ENCODE peak calls at places on chromosomes 11 and 22, in six cellular contexts. V is C1 segment of cervical spinal cord, U is H9, K is A549, R is PC-3, J is left cardiac atrium. P is an unnamed sample.

GRCh38 chr11:5324197-5324596 is at the start of gene OR51B2:
- DNase-seq in V (no peak), U (no peak), K (no peak), R (no peak), J (no peak), P (no peak)

GRCh38 chr11:131652231-131652630 is 281.8 kb downstream of the NTM start:
- DNase-seq in V (no peak), U (no peak), K (no peak), R (no peak), J (no peak), P (no peak)

GRCh38 chr11:62104816-62105610 is 18.8 kb upstream of the INCENP start:
- DNase-seq in V (no peak), U (no peak), K (no peak), R (no peak), J (no peak), P (peak)

GRCh38 chr11:3092603-3093141 is 35.4 kb upstream of the CARS1 start:
- DNase-seq in V (no peak), U (no peak), K (no peak), R (no peak), J (no peak), P (no peak)

GRCh38 chr11:129190087-129190486 is 2.0 kb downstream of the ARHGAP32 start:
- DNase-seq in V (no peak), U (no peak), K (peak), R (peak), J (no peak), P (no peak)

GRCh38 chr11:116852261-116853125 is 15.1 kb upstream of the APOA1 start:
- DNase-seq in V (no peak), U (no peak), K (no peak), R (peak), J (no peak), P (no peak)

GRCh38 chr11:17036666-17037658 is 22.7 kb upstream of the PLEKHA7 start:
- DNase-seq in V (no peak), U (peak), K (no peak), R (peak), J (no peak), P (no peak)

GRCh38 chr11:69818243-69819108 is 740 bp downstream of the FGF3 start:
- DNase-seq in V (no peak), U (no peak), K (no peak), R (no peak), J (no peak), P (no peak)

GRCh38 chr11:985435-985834 is 51.1 kb downstream of the MUC6 start:
- DNase-seq in V (no peak), U (no peak), K (no peak), R (no peak), J (no peak), P (no peak)

GRCh38 chr11:6667733-6668374 is 12.2 kb upstream of the DCHS1 start:
- DNase-seq in V (no peak), U (no peak), K (no peak), R (peak), J (no peak), P (no peak)

GRCh38 chr11:94629741-94630140 is 62.6 kb downstream of the PIWIL4 start:
- DNase-seq in V (no peak), U (no peak), K (no peak), R (peak), J (no peak), P (no peak)

GRCh38 chr11:6414874-6415328 is 4.0 kb downstream of the APBB1 start:
- DNase-seq in V (no peak), U (no peak), K (no peak), R (no peak), J (no peak), P (no peak)

GRCh38 chr11:16897460-16898061 is 116.7 kb downstream of the PLEKHA7 start:
- DNase-seq in V (no peak), U (peak), K (no peak), R (no peak), J (no peak), P (no peak)

GRCh38 chr11:70105755-70106571 is 27.8 kb downstream of the ANO1 start:
- DNase-seq in V (no peak), U (no peak), K (no peak), R (no peak), J (no peak), P (peak)

GRCh38 chr11:71206186-71206585 is 46.2 kb downstream of the SHANK2 start:
- DNase-seq in V (no peak), U (no peak), K (no peak), R (no peak), J (no peak), P (no peak)

GRCh38 chr11:117663826-117664225 is 133.2 kb downstream of the DSCAML1 start:
- DNase-seq in V (peak), U (no peak), K (no peak), R (no peak), J (no peak), P (no peak)

GRCh38 chr11:72239296-72239848 is 4.6 kb downstream of the PHOX2A start:
- DNase-seq in V (no peak), U (peak), K (no peak), R (peak), J (peak), P (peak)

GRCh38 chr11:40998888-40999287 is 460.6 kb downstream of the LRRC4C start:
- DNase-seq in V (no peak), U (no peak), K (no peak), R (no peak), J (no peak), P (no peak)

GRCh38 chr11:19739872-19740271 is 27.2 kb downstream of the NAV2 start:
- DNase-seq in V (no peak), U (peak), K (no peak), R (no peak), J (no peak), P (no peak)

GRCh38 chr11:84800755-84801346 is 826.3 kb downstream of the DLG2 start:
- DNase-seq in V (no peak), U (no peak), K (peak), R (peak), J (no peak), P (no peak)

GRCh38 chr11:2074266-2074825 is 64.8 kb downstream of the IGF2 start:
- DNase-seq in V (no peak), U (peak), K (no peak), R (no peak), J (no peak), P (no peak)

GRCh38 chr22:41619979-41620645 is 731 bp downstream of the DESI1 start:
- DNase-seq in V (no peak), U (peak), K (no peak), R (peak), J (peak), P (peak)

GRCh38 chr11:97259884-97260283 is 870.1 kb downstream of the JRKL start:
- DNase-seq in V (no peak), U (no peak), K (no peak), R (peak), J (no peak), P (no peak)

GRCh38 chr22:17376950-17377349 is 7.7 kb downstream of the CECR2 start:
- DNase-seq in V (no peak), U (no peak), K (no peak), R (no peak), J (no peak), P (no peak)

GRCh38 chr22:31250740-31251330 is 38.7 kb downstream of the LIMK2 start:
- DNase-seq in V (no peak), U (no peak), K (no peak), R (no peak), J (no peak), P (no peak)

GRCh38 chr11:65478411-65479183 is 20.2 kb upstream of the MALAT1 start:
- DNase-seq in V (no peak), U (no peak), K (no peak), R (no peak), J (peak), P (peak)

GRCh38 chr11:108871152-108871551 is 206.3 kb downstream of the DDX10 start:
- DNase-seq in V (no peak), U (peak), K (no peak), R (peak), J (peak), P (no peak)

GRCh38 chr11:19073454-19074415 is 13.2 kb upstream of the MRGPRX2 start:
- DNase-seq in V (no peak), U (peak), K (no peak), R (no peak), J (no peak), P (no peak)

P was measured in Right ventricle myocardium superior.